ENCODE peak calls at places on chromosomes 4 and X, in nine cellular contexts. T is NCI-H774; K is ELR; G is NCI-H1417; A is ACHN; R is GDM1; Q is iPS DF 6.9; W is stimulated activated CD4-positive, alpha-beta T cell treated with anti-CD3 and anti-CD28 coated beads, Interleukin-4, amount 100 ng/mL, for 48 hours; Y is EL. P is an unnamed sample.

GRCh38 chrX:125952973-125953372 is 213.1 kb downstream of the DCAF12L2 start:
- DNase-seq in T (no peak), K (no peak), G (no peak), A (no peak), R (no peak), Q (no peak), W (no peak), Y (no peak), P (no peak)

GRCh38 chr4:6763330-6763851 is 19.1 kb upstream of the KIAA0232 start:
- DNase-seq in T (no peak), K (peak), G (no peak), A (no peak), R (no peak), Q (no peak), W (no peak), Y (no peak), P (no peak)

GRCh38 chr4:14862881-14863280 is 139.4 kb upstream of the CPEB2 start:
- DNase-seq in T (no peak), K (no peak), G (no peak), A (no peak), R (no peak), Q (no peak), W (no peak), Y (no peak), P (no peak)

GRCh38 chrX:74537011-74537390 is 77.4 kb downstream of the RLIM start:
- DNase-seq in T (no peak), K (peak), G (no peak), A (no peak), R (no peak), Q (no peak), W (no peak), Y (peak), P (peak)

GRCh38 chr4:75633846-75634245 is 3.5 kb upstream of the CDKL2 start:
- DNase-seq in T (no peak), K (peak), G (no peak), A (no peak), R (no peak), Q (no peak), W (no peak), Y (peak), P (peak)

GRCh38 chr4:60737858-60738257 is 462.3 kb upstream of the ADGRL3 start:
- DNase-seq in T (no peak), K (peak), G (no peak), A (no peak), R (no peak), Q (no peak), W (no peak), Y (peak), P (no peak)

GRCh38 chr4:1193206-1194027 is 21.0 kb upstream of the SPON2 start:
- DNase-seq in T (no peak), K (no peak), G (no peak), A (no peak), R (no peak), Q (no peak), W (no peak), Y (no peak), P (no peak)

GRCh38 chrX:154748712-154749339 is 2.1 kb downstream of the GAB3 start:
- DNase-seq in T (peak), K (peak), G (peak), A (peak), R (peak), Q (no peak), W (peak), Y (peak), P (peak)

GRCh38 chrX:31499120-31499519 is 427.3 kb upstream of the FTHL17 start:
- DNase-seq in T (no peak), K (peak), G (no peak), A (no peak), R (no peak), Q (no peak), W (no peak), Y (peak), P (peak)

GRCh38 chrX:8815460-8816065 is 14.4 kb upstream of the FAM9A start:
- DNase-seq in T (no peak), K (peak), G (peak), A (peak), R (peak), Q (peak), W (no peak), Y (peak), P (peak)

GRCh38 chrX:136577562-136577961 is 45.5 kb downstream of the VGLL1 start:
- DNase-seq in T (peak), K (peak), G (peak), A (peak), R (peak), Q (peak), W (peak), Y (peak), P (peak)

GRCh38 chr4:7434766-7435150 is at the start of gene PSAPL1:
- DNase-seq in T (no peak), K (peak), G (peak), A (peak), R (no peak), Q (no peak), W (no peak), Y (peak), P (peak)

GRCh38 chr4:100430441-100430840 is 87.4 kb downstream of the EMCN start:
- DNase-seq in T (no peak), K (no peak), G (no peak), A (no peak), R (no peak), Q (no peak), W (no peak), Y (no peak), P (no peak)

GRCh38 chr4:78542373-78542772 is 9.2 kb upstream of the ANXA3 start:
- DNase-seq in T (no peak), K (peak), G (no peak), A (no peak), R (no peak), Q (no peak), W (no peak), Y (peak), P (no peak)

GRCh38 chr4:172998527-172999469 is 169.8 kb upstream of the GALNT7 start:
- DNase-seq in T (no peak), K (peak), G (peak), A (no peak), R (no peak), Q (no peak), W (no peak), Y (peak), P (peak)

GRCh38 chr4:128916832-128917231 is 107.3 kb downstream of the JADE1 start:
- DNase-seq in T (no peak), K (no peak), G (no peak), A (no peak), R (peak), Q (no peak), W (no peak), Y (no peak), P (no peak)

GRCh38 chr4:132123870-132124623 is 1025.0 kb upstream of the PCDH10 start:
- DNase-seq in T (no peak), K (peak), G (no peak), A (no peak), R (no peak), Q (no peak), W (no peak), Y (no peak), P (peak)

GRCh38 chrX:11929476-11929875 is 171.4 kb downstream of the MSL3 start:
- DNase-seq in T (no peak), K (peak), G (no peak), A (no peak), R (no peak), Q (no peak), W (no peak), Y (peak), P (no peak)

GRCh38 chr4:5366421-5366820 is 315.1 kb downstream of the STK32B start:
- DNase-seq in T (no peak), K (peak), G (no peak), A (no peak), R (no peak), Q (no peak), W (no peak), Y (peak), P (peak)

GRCh38 chrX:43493751-43494150 is 162.3 kb upstream of the MAOA start:
- DNase-seq in T (no peak), K (no peak), G (no peak), A (no peak), R (no peak), Q (no peak), W (no peak), Y (no peak), P (no peak)

GRCh38 chr4:40246938-40247337 is 50.1 kb downstream of the RHOH start:
- DNase-seq in T (no peak), K (no peak), G (no peak), A (no peak), R (no peak), Q (no peak), W (no peak), Y (no peak), P (no peak)

GRCh38 chr4:1907848-1908525 is 36.8 kb downstream of the NSD2 start:
- DNase-seq in T (no peak), K (no peak), G (peak), A (no peak), R (no peak), Q (no peak), W (no peak), Y (no peak), P (no peak)

GRCh38 chr4:30743897-30744296 is 23.7 kb downstream of the PCDH7 start:
- DNase-seq in T (no peak), K (no peak), G (no peak), A (no peak), R (no peak), Q (no peak), W (no peak), Y (no peak), P (no peak)

GRCh38 chr4:149972407-149972806 is 105.8 kb upstream of the DCLK2 start:
- DNase-seq in T (no peak), K (no peak), G (no peak), A (no peak), R (no peak), Q (no peak), W (no peak), Y (no peak), P (no peak)

GRCh38 chrX:13658602-13659001 is 5.7 kb downstream of the TCEANC start:
- DNase-seq in T (peak), K (peak), G (peak), A (peak), R (peak), Q (no peak), W (no peak), Y (peak), P (no peak)

GRCh38 chr4:158823461-158823873 is 54.6 kb downstream of the FNIP2 start:
- DNase-seq in T (no peak), K (peak), G (no peak), A (no peak), R (no peak), Q (no peak), W (no peak), Y (no peak), P (no peak)

GRCh38 chr4:30825008-30825765 is 105.0 kb downstream of the PCDH7 start:
- DNase-seq in T (no peak), K (peak), G (no peak), A (no peak), R (no peak), Q (no peak), W (no peak), Y (peak), P (no peak)

GRCh38 chr4:5433196-5433595 is 275.2 kb downstream of the EVC2 start:
- DNase-seq in T (no peak), K (no peak), G (no peak), A (no peak), R (no peak), Q (no peak), W (no peak), Y (no peak), P (no peak)

GRCh38 chrX:1178580-1179057 is 33.8 kb downstream of the CRLF2 start:
- DNase-seq in T (no peak), K (peak), G (no peak), A (peak), R (no peak), Q (no peak), W (no peak), Y (peak), P (no peak)